ENCODE peak calls at places on chromosomes 11 and 22, in six cellular contexts. G is neuronal stem cell, X is IMR-90, W is mesendoderm, Z is H9, K is H1. Y is an unnamed sample.

GRCh38 chr11:27699242-27699925 is 871 bp downstream of the BDNF start:
- DNase-seq in G (no peak), X (peak), W (peak), Z (peak), K (no peak), Y (peak)

GRCh38 chr11:85028329-85029101 is 598.6 kb downstream of the DLG2 start:
- DNase-seq in G (no peak), X (no peak), W (no peak), Z (peak), K (no peak), Y (no peak)

GRCh38 chr11:87139475-87139874 is 101.7 kb downstream of the TMEM135 start:
- DNase-seq in G (no peak), X (no peak), W (no peak), Z (no peak), K (no peak), Y (no peak)

GRCh38 chr11:6655790-6656580 is at the start of gene DCHS1:
- DNase-seq in G (no peak), X (no peak), W (peak), Z (no peak), K (no peak), Y (peak)

GRCh38 chr11:45252134-45252856 is 33.8 kb downstream of the SYT13 start:
- DNase-seq in G (peak), X (peak), W (peak), Z (peak), K (peak), Y (peak)

GRCh38 chr11:117426297-117426685 is 98.6 kb downstream of the CEP164 start:
- DNase-seq in G (peak), X (peak), W (peak), Z (peak), K (peak), Y (peak)

GRCh38 chr11:65278351-65278750 is 16.6 kb downstream of the POLA2 start:
- DNase-seq in G (no peak), X (no peak), W (peak), Z (no peak), K (no peak), Y (no peak)

GRCh38 chr11:14449302-14449714 is 50.3 kb downstream of the COPB1 start:
- DNase-seq in G (no peak), X (no peak), W (no peak), Z (no peak), K (no peak), Y (no peak)

GRCh38 chr11:62611705-62612365 is 740 bp downstream of the EML3 start:
- DNase-seq in G (no peak), X (peak), W (peak), Z (peak), K (no peak), Y (peak)

GRCh38 chr11:117188620-117189081 is 10.1 kb downstream of the SIDT2 start:
- DNase-seq in G (no peak), X (no peak), W (no peak), Z (no peak), K (no peak), Y (no peak)

GRCh38 chr11:78199653-78200015 is 10.9 kb downstream of the USP35 start:
- DNase-seq in G (no peak), X (no peak), W (no peak), Z (no peak), K (no peak), Y (no peak)

GRCh38 chr11:102225689-102226562 is 91.4 kb upstream of the BIRC3 start:
- DNase-seq in G (no peak), X (peak), W (no peak), Z (no peak), K (no peak), Y (peak)

GRCh38 chr11:19777032-19777341 is 64.3 kb downstream of the NAV2 start:
- DNase-seq in G (no peak), X (no peak), W (no peak), Z (peak), K (no peak), Y (no peak)

GRCh38 chr11:66109294-66109693 is 39.2 kb downstream of the PACS1 start:
- DNase-seq in G (no peak), X (no peak), W (no peak), Z (no peak), K (no peak), Y (no peak)

GRCh38 chr11:118872403-118872821 is 11.3 kb upstream of the CXCR5 start:
- DNase-seq in G (no peak), X (no peak), W (no peak), Z (no peak), K (no peak), Y (no peak)

GRCh38 chr11:120182357-120182756 is 28.5 kb upstream of the OAF start:
- DNase-seq in G (no peak), X (no peak), W (no peak), Z (no peak), K (no peak), Y (no peak)

GRCh38 chr11:130470832-130471706 is 22.6 kb downstream of the ADAMTS15 start:
- DNase-seq in G (no peak), X (no peak), W (no peak), Z (no peak), K (no peak), Y (no peak)

GRCh38 chr11:62719302-62719978 is 7.8 kb downstream of the HNRNPUL2 start:
- DNase-seq in G (no peak), X (peak), W (no peak), Z (no peak), K (no peak), Y (no peak)

GRCh38 chr11:123103326-123103980 is 41.5 kb upstream of the HSPA8 start:
- DNase-seq in G (peak), X (peak), W (peak), Z (no peak), K (no peak), Y (peak)

GRCh38 chr11:100831929-100832480 is 144.9 kb downstream of the ARHGAP42 start:
- DNase-seq in G (no peak), X (no peak), W (no peak), Z (no peak), K (no peak), Y (peak)

GRCh38 chr11:8925711-8926110 is 7.0 kb downstream of the C11orf16 start:
- DNase-seq in G (no peak), X (no peak), W (no peak), Z (no peak), K (no peak), Y (no peak)

GRCh38 chr22:40922484-40923303 is 28.5 kb upstream of the RBX1 start:
- DNase-seq in G (peak), X (peak), W (peak), Z (no peak), K (no peak), Y (peak)

GRCh38 chr11:75383246-75383645 is 16.1 kb upstream of the RPS3 start:
- DNase-seq in G (no peak), X (no peak), W (peak), Z (peak), K (no peak), Y (no peak)

GRCh38 chr11:114679505-114679904 is 1.2 kb downstream of the NXPE2 start:
- DNase-seq in G (no peak), X (no peak), W (no peak), Z (no peak), K (no peak), Y (no peak)

GRCh38 chr11:114673661-114674060 is 4.7 kb upstream of the NXPE2 start:
- DNase-seq in G (no peak), X (no peak), W (peak), Z (no peak), K (no peak), Y (no peak)

GRCh38 chr11:114683007-114683406 is 4.7 kb downstream of the NXPE2 start:
- DNase-seq in G (no peak), X (no peak), W (peak), Z (no peak), K (no peak), Y (peak)

DNA sequence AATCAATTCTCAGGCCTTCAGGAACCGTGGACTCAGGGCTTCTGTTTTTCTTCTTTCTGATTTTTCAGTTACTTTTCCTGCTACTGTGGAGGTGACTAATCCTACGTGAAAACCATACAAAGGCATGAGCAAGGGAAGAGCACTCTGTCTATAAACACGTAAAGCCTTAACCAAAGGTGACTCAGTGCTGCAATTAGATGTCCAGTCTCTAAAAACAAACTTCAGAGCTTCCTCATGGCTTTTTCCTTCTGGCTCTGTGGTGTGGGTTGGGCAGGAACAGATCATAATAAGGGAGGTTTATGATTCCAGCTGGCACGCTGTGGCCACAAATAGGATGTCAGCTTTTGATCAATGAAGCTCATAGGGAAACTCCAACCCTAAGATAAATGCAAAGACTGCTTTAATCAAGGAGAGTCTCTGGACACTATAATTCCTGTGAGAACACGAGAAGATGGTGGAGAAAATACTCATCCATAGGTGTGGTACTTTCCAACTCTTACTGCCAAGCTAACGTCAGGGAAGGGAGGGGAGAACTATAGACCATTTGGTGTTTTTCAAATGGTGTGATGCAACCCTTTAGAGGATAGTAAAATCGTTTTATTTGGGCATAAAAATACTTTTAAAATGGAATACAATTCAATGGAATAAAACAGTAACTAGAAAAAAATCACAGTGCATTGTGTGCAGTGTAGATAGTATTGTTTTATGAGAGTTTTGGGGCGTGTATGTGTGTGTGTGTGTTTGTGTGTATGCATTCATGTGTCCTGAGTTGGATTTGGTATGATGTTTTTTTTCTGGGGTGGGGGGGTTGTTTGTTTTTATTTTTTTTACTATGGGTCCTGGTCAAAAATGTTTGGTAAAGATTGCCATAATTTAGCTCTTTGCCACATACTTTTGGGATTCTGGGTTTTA is at the start of gene NXPE2:
- DNase-seq in G (no peak), X (peak), W (no peak), Z (no peak), K (no peak), Y (peak)
- H3K4me2 ChIP-seq in G (no peak), X (no peak), W (no peak), Z (no peak), K (no peak), Y (no peak)

GRCh38 chr22:39529487-39529851 is 3.1 kb downstream of the RPS19BP1 start:
- DNase-seq in G (no peak), X (no peak), W (no peak), Z (no peak), K (no peak), Y (no peak)

GRCh38 chr22:39528681-39529486 is 3.7 kb downstream of the RPS19BP1 start:
- DNase-seq in G (peak), X (peak), W (peak), Z (peak), K (peak), Y (peak)

GRCh38 chr22:39530136-39530535 is 2.4 kb downstream of the RPS19BP1 start:
- DNase-seq in G (no peak), X (no peak), W (no peak), Z (no peak), K (no peak), Y (no peak)

GRCh38 chr22:39532215-39533071 is at the start of gene RPS19BP1:
- DNase-seq in G (peak), X (peak), W (peak), Z (peak), K (peak), Y (peak)

DNA sequence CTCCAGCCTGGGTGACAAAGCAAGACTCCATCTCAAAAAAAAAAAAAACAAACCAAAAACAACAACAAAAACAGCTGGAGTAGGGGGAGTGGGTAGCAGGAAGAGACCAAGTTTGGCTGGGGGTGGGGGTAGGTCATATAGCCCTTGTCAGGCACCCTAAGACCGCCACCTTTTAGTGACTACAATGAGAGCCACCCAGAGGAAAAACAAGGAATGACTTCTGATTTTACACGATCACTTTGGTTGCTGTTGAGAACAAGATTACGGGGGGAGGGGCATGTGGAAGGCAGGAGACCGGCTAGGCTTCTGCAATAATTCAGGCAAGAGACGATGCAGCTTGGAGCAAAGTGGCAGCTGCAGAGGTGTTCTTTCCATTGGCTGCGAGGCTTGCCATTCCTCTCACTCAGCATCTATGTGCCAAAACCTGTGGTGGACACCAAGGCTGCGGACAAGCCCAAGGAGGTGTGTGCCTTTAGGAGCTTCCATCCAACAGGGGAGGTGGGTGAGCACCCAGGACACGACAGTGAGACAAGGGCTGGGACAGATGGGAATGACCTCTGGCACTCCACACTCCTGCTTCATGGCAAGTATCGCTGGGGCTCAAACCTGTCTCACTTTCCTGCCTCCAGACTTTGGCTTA is 1.7 kb downstream of the RPS19BP1 start:
- DNase-seq in G (no peak), X (peak), W (peak), Z (no peak), K (no peak), Y (peak)
- H3K4ac ChIP-seq in G (no peak), X (no peak), W (no peak), Z (no peak), K (no peak), Y (no peak)

DNA sequence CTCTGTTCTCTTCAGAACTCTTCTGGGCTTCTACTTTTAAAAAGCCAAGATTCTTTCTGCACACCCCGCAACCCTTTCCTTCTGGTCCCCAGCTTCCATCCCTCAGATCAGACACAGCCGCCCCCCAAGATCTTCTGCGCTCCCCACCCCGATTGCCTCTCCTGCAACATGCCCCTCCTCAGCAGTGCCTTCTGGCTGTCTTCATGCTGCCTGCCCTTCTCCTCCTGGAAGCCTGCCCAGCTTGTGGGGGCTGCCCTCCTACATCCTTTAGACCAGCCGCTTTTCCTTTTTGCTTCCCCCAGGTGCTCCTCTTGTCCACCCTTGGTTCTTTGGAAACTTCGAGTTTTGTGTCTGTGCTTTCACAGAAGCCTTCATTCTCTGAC is 144.2 kb downstream of the FEZ1 start:
- DNase-seq in G (no peak), X (no peak), W (no peak), Z (no peak), K (no peak), Y (no peak)
- H3K23ac ChIP-seq in G (no peak), X (no peak), W (no peak), Z (no peak), K (no peak), Y (no peak)

GRCh38 chr11:83477772-83478171 is 191.6 kb upstream of the CCDC90B start:
- DNase-seq in G (no peak), X (no peak), W (no peak), Z (no peak), K (no peak), Y (no peak)
- H3K4me2 ChIP-seq in G (no peak), X (no peak), W (no peak), Z (no peak), K (no peak), Y (no peak)

DNA sequence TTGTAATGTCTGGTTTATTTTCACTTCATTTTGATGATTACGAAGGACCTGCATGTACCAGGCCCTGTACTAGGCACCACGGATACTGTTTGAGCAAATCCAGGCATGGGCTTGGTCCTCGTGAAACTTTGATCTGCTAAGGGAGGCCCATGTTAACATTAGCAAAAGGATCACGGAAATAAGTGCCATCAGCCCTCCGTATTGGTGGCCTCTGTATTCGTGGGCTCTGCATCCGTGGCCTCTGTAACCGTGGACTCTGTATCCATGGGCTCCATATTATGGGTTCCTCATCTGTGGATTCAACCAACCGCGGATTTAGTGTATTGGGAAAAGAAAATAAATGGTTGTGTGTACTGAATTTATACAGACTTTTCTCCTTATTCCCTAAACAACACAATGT is 8.7 kb downstream of the ARHGAP8 start:
- DNase-seq in G (no peak), X (no peak), W (no peak), Z (no peak), K (no peak), Y (no peak)
- H3K4ac ChIP-seq in G (no peak), X (no peak), W (no peak), Z (no peak), K (no peak), Y (no peak)

GRCh38 chr22:17407643-17408042 is 38.4 kb downstream of the CECR2 start:
- DNase-seq in G (no peak), X (no peak), W (no peak), Z (no peak), K (no peak), Y (no peak)
- H3K23ac ChIP-seq in G (no peak), X (no peak), W (no peak), Z (no peak), K (no peak), Y (no peak)

DNA sequence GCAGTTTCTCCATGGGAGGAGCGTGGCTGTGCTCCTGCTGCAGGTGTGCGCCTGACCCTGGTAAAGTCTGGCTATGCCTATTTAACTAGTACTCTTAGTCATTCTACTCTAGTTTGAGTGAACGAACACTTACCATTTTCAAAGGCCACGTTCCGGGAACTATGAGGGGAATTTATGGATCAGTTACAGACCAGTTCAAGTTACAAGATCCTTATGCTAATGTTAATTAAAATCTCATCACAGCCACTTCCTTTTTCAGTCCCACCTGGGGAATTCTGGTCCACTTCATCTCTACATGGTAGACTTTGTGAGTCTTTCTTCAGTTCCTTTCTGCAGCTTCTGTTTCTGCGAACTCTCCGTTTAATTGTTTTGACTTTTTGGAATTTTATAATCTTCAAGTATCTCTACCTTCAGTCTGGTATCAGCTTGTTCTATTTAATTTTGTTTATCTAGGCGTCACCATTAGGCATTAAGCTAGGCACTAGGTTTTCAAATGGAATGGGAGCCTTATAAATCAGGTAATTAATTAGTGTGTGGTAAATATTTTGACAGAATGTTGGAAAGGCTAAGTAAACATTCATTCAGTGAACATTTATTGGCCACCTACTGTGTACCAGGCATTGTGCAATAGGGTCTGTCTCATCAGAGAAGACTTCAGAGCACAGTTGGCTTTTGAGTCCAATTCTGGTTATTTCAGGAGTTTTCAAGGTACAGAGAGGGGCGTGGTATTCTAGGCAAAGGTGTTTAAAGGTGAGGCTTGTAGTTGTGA is 78.9 kb downstream of the GRK3 start:
- DNase-seq in G (no peak), X (no peak), W (no peak), Z (no peak), K (no peak), Y (no peak)
- H3K4me2 ChIP-seq in G (no peak), X (no peak), W (no peak), Z (no peak), K (no peak), Y (no peak)